ENCODE peak calls at places on chromosomes 6 and 20, in six cellular contexts. I is effector memory CD4-positive, alpha-beta T cell; A is MCF 10A; P is ELR; Y is T-helper 17 cell; W is NCI-H69. M is an unnamed sample.

GRCh38 chr6:126625019-126625418 is 285.1 kb downstream of the CENPW start:
- DNase-seq in Y (no peak), P (peak; percentile 19), A (peak; percentile 58), I (no peak), W (no peak), M (no peak)

GRCh38 chr6:46948699-46949098 is 27.0 kb upstream of the ADGRF5 start:
- DNase-seq in P (peak; percentile 20), W (peak; percentile 28), Y (no peak), A (no peak), I (no peak), M (no peak)

GRCh38 chr6:137853569-137854213 is 13.4 kb upstream of the TNFAIP3 start:
- DNase-seq in A (peak; percentile 46), P (peak; percentile 86), W (no peak), I (no peak), Y (no peak), M (no peak)

GRCh38 chr20:18394363-18394762 is 72.5 kb downstream of the DZANK1 start:
- DNase-seq in Y (no peak), W (no peak), I (no peak), P (no peak), A (no peak), M (no peak)

GRCh38 chr20:53774487-53775203 is 181.0 kb upstream of the ZNF217 start:
- DNase-seq in I (no peak), W (no peak), Y (no peak), P (peak; percentile 100), A (peak; percentile 89), M (no peak)

GRCh38 chr6:101747711-101748110 is 354.2 kb downstream of the GRIK2 start:
- DNase-seq in I (no peak), W (no peak), A (no peak), P (no peak), Y (no peak), M (no peak)

GRCh38 chr6:134821914-134822862 is 127.7 kb downstream of the ALDH8A1 start:
- DNase-seq in A (no peak), P (no peak), W (no peak), I (no peak), Y (no peak), M (no peak)

GRCh38 chr6:10146723-10147451 is 268.0 kb downstream of the TFAP2A start:
- DNase-seq in W (peak; percentile 78), Y (no peak), P (peak; percentile 81), I (no peak), A (peak; percentile 59), M (no peak)

GRCh38 chr6:72619883-72620696 is 1.8 kb upstream of the KCNQ5 start:
- DNase-seq in W (peak; percentile 74), P (peak; percentile 40), I (peak; percentile 25), Y (peak; percentile 8), A (no peak), M (peak; percentile 76)

GRCh38 chr6:164911873-164912580 is 397.4 kb downstream of the C6orf118 start:
- DNase-seq in I (no peak), P (no peak), Y (no peak), W (peak; percentile 12), A (peak; percentile 6), M (no peak)

GRCh38 chr6:33607784-33608161 is 13.3 kb upstream of the ITPR3 start:
- DNase-seq in P (peak; percentile 37), Y (no peak), I (no peak), W (peak; percentile 91), A (peak; percentile 71), M (peak; percentile 44)

GRCh38 chr6:111589366-111589765 is 16.3 kb downstream of the TRAF3IP2 start:
- DNase-seq in Y (no peak), P (peak; percentile 96), I (no peak), W (no peak), A (peak; percentile 95), M (no peak)

GRCh38 chr6:138653435-138653834 is 120.1 kb upstream of the CCDC28A start:
- DNase-seq in I (no peak), Y (no peak), W (no peak), A (peak; percentile 68), P (no peak), M (no peak)

GRCh38 chr20:62755817-62756724 is 40.2 kb upstream of the MRGBP start:
- DNase-seq in W (peak; percentile 7), A (peak; percentile 44), I (no peak), Y (no peak), P (no peak), M (peak; percentile 41)

GRCh38 chr6:144007779-144008500 is at the start of gene PLAGL1:
- DNase-seq in Y (no peak), P (peak; percentile 81), A (peak; percentile 64), I (no peak), W (peak; percentile 58), M (peak; percentile 91)

GRCh38 chr20:61551401-61551800 is 299.3 kb downstream of the CDH4 start:
- DNase-seq in Y (no peak), I (no peak), A (no peak), P (no peak), W (no peak), M (peak; percentile 7)

GRCh38 chr6:108796875-108797274 is 51.3 kb upstream of the ARMC2 start:
- DNase-seq in P (peak; percentile 8), W (no peak), A (no peak), Y (no peak), I (no peak), M (no peak)

GRCh38 chr6:159105716-159106115 is 60.9 kb upstream of the TAGAP start:
- DNase-seq in A (no peak), W (no peak), P (no peak), I (no peak), Y (no peak), M (no peak)

GRCh38 chr20:1832634-1833033 is 62.6 kb upstream of the SIRPA start:
- DNase-seq in I (no peak), P (no peak), W (peak; percentile 22), A (no peak), Y (no peak), M (no peak)

GRCh38 chr6:97133071-97133470 is 149.9 kb downstream of the MMS22L start:
- DNase-seq in P (peak; percentile 23), I (no peak), W (peak; percentile 70), A (peak; percentile 5), Y (no peak), M (no peak)

GRCh38 chr20:38126146-38126912 is 38.7 kb downstream of the TGM2 start:
- DNase-seq in I (no peak), A (peak; percentile 91), Y (no peak), W (no peak), P (peak; percentile 43), M (peak; percentile 82)

GRCh38 chr20:10708342-10709185 is 34.8 kb upstream of the JAG1 start:
- DNase-seq in P (peak; percentile 15), I (no peak), Y (no peak), A (peak; percentile 38), W (no peak), M (no peak)

GRCh38 chr6:40586369-40586768 is 795 bp downstream of the LRFN2 start:
- DNase-seq in I (no peak), Y (no peak), A (no peak), W (peak; percentile 82), P (no peak), M (no peak)

GRCh38 chr6:45531999-45532605 is 154.4 kb upstream of the SUPT3H start:
- DNase-seq in P (no peak), I (no peak), Y (no peak), A (no peak), W (no peak), M (no peak)

GRCh38 chr6:11078266-11078665 is 15.4 kb upstream of the SMIM13 start:
- DNase-seq in W (no peak), P (no peak), I (no peak), A (no peak), Y (no peak), M (no peak)

GRCh38 chr6:54778731-54779130 is 67.8 kb upstream of the FAM83B start:
- DNase-seq in W (no peak), P (no peak), Y (no peak), A (no peak), I (no peak), M (no peak)